ENCODE peak calls at places on chromosomes 1 and 21, in five cellular contexts. T, R, S, N and C are unnamed samples.

GRCh38 chr1:202248861-202249260 is 55.3 kb downstream of the LGR6 start:
- DNase-seq in T (no peak), R (peak; percentile 10), S (no peak), N (no peak), C (no peak)

GRCh38 chr1:52919720-52920199 is 1.8 kb downstream of the ECHDC2 start:
- DNase-seq in T (no peak), R (no peak), S (no peak), N (no peak), C (no peak)

GRCh38 chr21:45470087-45470515 is 65.1 kb downstream of the COL18A1 start:
- DNase-seq in T (peak; percentile 17), R (no peak), S (peak; percentile 14), N (peak; percentile 10), C (peak; percentile 70)

GRCh38 chr21:44637018-44637850 is at the start of gene KRTAP10-10:
- DNase-seq in T (no peak), R (no peak), S (no peak), N (no peak), C (no peak)

GRCh38 chr1:208587110-208587509 is 342.9 kb upstream of the PLXNA2 start:
- DNase-seq in T (no peak), R (no peak), S (no peak), N (no peak), C (no peak)

GRCh38 chr1:226100436-226101347 is 38.2 kb downstream of the H3-3A start:
- DNase-seq in T (peak; percentile 66), R (peak; percentile 66), S (peak; percentile 39), N (peak; percentile 47), C (peak; percentile 55)

GRCh38 chr21:42051788-42052187 is 19.3 kb upstream of the UMODL1 start:
- DNase-seq in T (peak; percentile 54), R (no peak), S (no peak), N (no peak), C (peak; percentile 21)

GRCh38 chr21:35381743-35382310 is 332.7 kb upstream of the RUNX1 start:
- DNase-seq in T (no peak), R (no peak), S (no peak), N (no peak), C (no peak)

GRCh38 chr1:67213164-67213563 is 46.9 kb downstream of the IL23R start:
- DNase-seq in T (peak; percentile 30), R (no peak), S (no peak), N (no peak), C (no peak)

GRCh38 chr1:228259951-228260350 is 52.1 kb downstream of the OBSCN start:
- DNase-seq in T (no peak), R (no peak), S (no peak), N (no peak), C (no peak)

GRCh38 chr21:16159213-16159970 is 429.6 kb downstream of the USP25 start:
- DNase-seq in T (no peak), R (no peak), S (no peak), N (no peak), C (no peak)

GRCh38 chr1:243269461-243269801 is 13.6 kb downstream of the SDCCAG8 start:
- DNase-seq in T (peak; percentile 20), R (no peak), S (no peak), N (no peak), C (no peak)
- H3K36me3 ChIP-seq in T (peaks cover under 1% of the 10 kb centered on the region), R (peaks cover 40% of the 10 kb centered on the region), S (no peaks in the 10 kb centered on the region), N (peaks cover 46% of the 10 kb centered on the region), C (no peaks in the 10 kb centered on the region)

GRCh38 chr21:15015622-15016471 is 49.0 kb downstream of the NRIP1 start:
- DNase-seq in T (peak; percentile 59), R (no peak), S (no peak), N (no peak), C (no peak)
- H3K27ac ChIP-seq in T (no peak overlapping the region), R (no peak overlapping the region), S (no peak overlapping the region), N (no peak overlapping the region), C (no peak overlapping the region)

GRCh38 chr1:21242846-21243245 is 47.4 kb downstream of the ECE1 start:
- DNase-seq in T (no peak), R (no peak), S (no peak), N (no peak), C (no peak)
- H3K36me3 ChIP-seq in T (no peaks in the 10 kb centered on the region), R (peaks cover 86% of the 10 kb centered on the region), S (peaks cover 40% of the 10 kb centered on the region), N (peaks cover 100% of the 10 kb centered on the region), C (peaks cover 7% of the 10 kb centered on the region)

GRCh38 chr1:229643996-229644748 is 18.1 kb downstream of the URB2 start:
- DNase-seq in T (peak; percentile 23), R (peak; percentile 61), S (no peak), N (no peak), C (no peak)

GRCh38 chr1:229642970-229643369 is 16.9 kb downstream of the URB2 start:
- DNase-seq in T (no peak), R (no peak), S (no peak), N (no peak), C (no peak)

GRCh38 chr1:229642376-229642775 is 16.3 kb downstream of the URB2 start:
- DNase-seq in T (no peak), R (no peak), S (no peak), N (no peak), C (no peak)

GRCh38 chr1:229640455-229640854 is 14.4 kb downstream of the URB2 start:
- DNase-seq in T (no peak), R (no peak), S (no peak), N (no peak), C (no peak)

DNA sequence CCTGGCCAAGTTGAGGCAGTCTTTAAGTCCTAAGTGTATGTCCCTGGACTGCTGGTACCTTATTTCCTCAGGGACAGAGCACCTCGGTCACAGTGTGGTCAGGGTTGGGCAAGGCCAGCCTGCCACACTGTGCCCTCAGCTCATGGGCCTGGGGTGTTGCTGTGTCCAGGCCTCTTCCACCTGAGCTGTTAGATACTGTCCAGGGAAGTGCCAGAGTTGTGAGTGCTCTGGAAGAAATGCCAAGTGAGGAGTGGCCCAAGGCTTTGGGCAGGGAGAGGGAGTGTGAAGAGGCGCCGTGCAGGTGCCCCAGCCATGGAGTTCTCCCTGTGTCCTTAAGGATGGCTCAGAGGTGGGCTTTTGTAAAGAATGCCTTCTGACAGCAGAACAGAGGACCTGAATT is 15.3 kb downstream of the URB2 start:
- DNase-seq in T (no peak), R (no peak), S (no peak), N (no peak), C (no peak)
- H3K27ac ChIP-seq in T (no peak overlapping the region), R (no peak overlapping the region), S (no peak overlapping the region), N (no peak overlapping the region), C (no peak overlapping the region)

GRCh38 chr1:93598861-93599439 is 82.7 kb downstream of the BCAR3 start:
- DNase-seq in T (no peak), R (no peak), S (no peak), N (no peak), C (no peak)

GRCh38 chr1:93600663-93601062 is 81.0 kb downstream of the BCAR3 start:
- DNase-seq in T (no peak), R (no peak), S (no peak), N (no peak), C (no peak)

GRCh38 chr1:93598396-93598795 is 83.2 kb downstream of the BCAR3 start:
- DNase-seq in T (no peak), R (no peak), S (no peak), N (no peak), C (no peak)

GRCh38 chr1:93597697-93598096 is 83.9 kb downstream of the BCAR3 start:
- DNase-seq in T (peak; percentile 33), R (no peak), S (no peak), N (peak; percentile 68), C (no peak)

DNA sequence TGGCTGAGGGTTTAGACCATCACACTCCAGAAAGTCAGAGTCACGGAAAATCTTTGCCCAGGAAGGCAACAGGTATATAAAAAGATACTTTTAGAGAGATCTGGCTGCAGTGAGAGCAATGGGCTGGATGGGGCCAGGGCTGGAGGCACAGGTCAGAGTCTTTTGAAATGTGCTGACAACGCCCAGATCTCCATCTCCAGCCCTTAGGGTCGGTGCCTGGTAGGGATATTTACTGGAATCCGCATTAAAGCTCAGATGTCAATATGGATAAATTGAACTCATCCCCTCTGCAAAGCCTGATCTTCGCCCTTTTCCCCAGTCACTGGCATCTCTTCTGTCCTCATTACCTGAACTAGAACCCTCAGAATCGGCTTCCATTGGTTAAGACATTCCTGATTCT is 82.2 kb downstream of the BCAR3 start:
- DNase-seq in T (no peak), R (no peak), S (no peak), N (no peak), C (peak; percentile 4)
- H3K36me3 ChIP-seq in T (no peaks in the 10 kb centered on the region), R (no peaks in the 10 kb centered on the region), S (no peaks in the 10 kb centered on the region), N (no peaks in the 10 kb centered on the region), C (no peaks in the 10 kb centered on the region)

GRCh38 chr1:94068096-94068830 is 52.7 kb downstream of the ABCA4 start:
- DNase-seq in T (no peak), R (no peak), S (no peak), N (no peak), C (no peak)
- H3K27ac ChIP-seq in T (no peak overlapping the region), R (peak overlapping the region; percentile 73), S (no peak overlapping the region), N (peak overlapping the region; percentile 54), C (no peak overlapping the region)